ENCODE peak calls at places on chromosomes 7 and 10, in eight cellular contexts. U is mucosa of descending colon; I is stimulated activated CD4-positive, alpha-beta T cell treated with anti-CD3 and anti-CD28 coated beads, Interleukin-1b, Interleukin-23, amount 100 ng/mL, for 4 hours; S is H9; C is sciatic nerve; J is activated T-helper 1 cell treated with Interleukin-2 at 50 U/mL for 16 hours; B is LoVo; N is foreskin fibroblast. L is an unnamed sample.

GRCh38 chr7:127776776-127777390 is 124.9 kb downstream of the SND1 start:
- DNase-seq in U (no peak), I (no peak), S (no peak), C (no peak), J (no peak), B (no peak), N (peak), L (peak)

GRCh38 chr7:105003875-105004510 is 10.0 kb upstream of the KMT2E start:
- DNase-seq in U (no peak), I (no peak), S (no peak), C (no peak), J (no peak), B (no peak), N (no peak), L (no peak)

GRCh38 chr7:123716877-123717276 is 31.9 kb downstream of the WASL start:
- DNase-seq in U (no peak), I (no peak), S (no peak), C (no peak), J (no peak), B (no peak), N (no peak), L (no peak)

GRCh38 chr10:80596391-80597257 is 58.9 kb downstream of the SH2D4B start:
- DNase-seq in U (peak), I (no peak), S (peak), C (no peak), J (no peak), B (peak), N (no peak), L (peak)

GRCh38 chr7:151204383-151205032 is 5.8 kb downstream of the H2BK1 start:
- DNase-seq in U (no peak), I (no peak), S (no peak), C (no peak), J (no peak), B (no peak), N (no peak), L (no peak)

GRCh38 chr10:119642556-119643111 is 8.5 kb upstream of the BAG3 start:
- DNase-seq in U (no peak), I (no peak), S (no peak), C (no peak), J (no peak), B (no peak), N (no peak), L (no peak)

GRCh38 chr7:111362660-111363059 is 199.6 kb downstream of the IMMP2L start:
- DNase-seq in U (no peak), I (no peak), S (no peak), C (no peak), J (no peak), B (no peak), N (peak), L (no peak)

GRCh38 chr10:6838118-6838517 is 258.0 kb upstream of the PRKCQ start:
- DNase-seq in U (peak), I (no peak), S (no peak), C (no peak), J (no peak), B (no peak), N (no peak), L (no peak)

GRCh38 chr10:76632158-76633051 is 1005.2 kb downstream of the KCNMA1 start:
- DNase-seq in U (peak), I (no peak), S (peak), C (no peak), J (no peak), B (no peak), N (no peak), L (peak)

GRCh38 chr10:26334932-26335573 is 103.1 kb upstream of the APBB1IP start:
- DNase-seq in U (peak), I (peak), S (peak), C (peak), J (peak), B (peak), N (peak), L (peak)

GRCh38 chr7:7970620-7971307 is 2.2 kb downstream of the GLCCI1 start:
- DNase-seq in U (no peak), I (no peak), S (no peak), C (no peak), J (no peak), B (no peak), N (no peak), L (peak)

GRCh38 chr7:114656471-114656870 is 241.9 kb downstream of the FOXP2 start:
- DNase-seq in U (no peak), I (no peak), S (no peak), C (no peak), J (no peak), B (no peak), N (no peak), L (no peak)

GRCh38 chr10:50416181-50416824 is 165.0 kb upstream of the ASAH2 start:
- DNase-seq in U (no peak), I (no peak), S (no peak), C (no peak), J (no peak), B (no peak), N (no peak), L (no peak)

GRCh38 chr10:22280078-22280477 is 36.1 kb upstream of the COMMD3 start:
- DNase-seq in U (no peak), I (no peak), S (peak), C (no peak), J (no peak), B (no peak), N (no peak), L (no peak)

GRCh38 chr7:104976966-104977636 is 36.9 kb upstream of the KMT2E start:
- DNase-seq in U (no peak), I (no peak), S (no peak), C (no peak), J (no peak), B (no peak), N (peak), L (no peak)

GRCh38 chr7:36278069-36278766 is 111.4 kb upstream of the ANLN start:
- DNase-seq in U (no peak), I (no peak), S (no peak), C (no peak), J (no peak), B (no peak), N (no peak), L (no peak)

GRCh38 chr7:121322460-121322859 is 6.3 kb upstream of the WNT16 start:
- DNase-seq in U (no peak), I (no peak), S (no peak), C (no peak), J (no peak), B (no peak), N (no peak), L (no peak)

GRCh38 chr7:23277359-23277989 is 21.7 kb upstream of the MALSU1 start:
- DNase-seq in U (peak), I (no peak), S (peak), C (no peak), J (no peak), B (peak), N (peak), L (peak)

GRCh38 chr10:58385784-58386112 is 538 bp downstream of the TFAM start:
- DNase-seq in U (peak), I (no peak), S (peak), C (no peak), J (no peak), B (peak), N (no peak), L (peak)

GRCh38 chr10:94288361-94289116 is 74.2 kb downstream of the NOC3L start:
- DNase-seq in U (no peak), I (no peak), S (no peak), C (no peak), J (no peak), B (no peak), N (no peak), L (no peak)

GRCh38 chr7:5086256-5086655 is 40.6 kb downstream of the RBAK start:
- DNase-seq in U (no peak), I (no peak), S (no peak), C (no peak), J (no peak), B (no peak), N (no peak), L (no peak)

GRCh38 chr10:50805981-50806622 is 66.4 kb downstream of the ASAH2B start:
- DNase-seq in U (no peak), I (no peak), S (no peak), C (no peak), J (no peak), B (no peak), N (no peak), L (no peak)

GRCh38 chr10:88728107-88728763 is 22.2 kb downstream of the LIPK start:
- DNase-seq in U (no peak), I (peak), S (peak), C (no peak), J (peak), B (no peak), N (no peak), L (no peak)

L was measured in SW480.